ENCODE peak calls at places on chromosomes 3 and 15, in five cellular contexts. U is astrocyte, L is MM.1S, E is transverse colon, Z is heart left ventricle. H is an unnamed sample. For H3K27me3, the result is how much of the 10 kb centered on the place peaks cover.

GRCh38 chr15:56496635-56497034 is 31.7 kb upstream of the MNS1 start:
- DNase-seq in U (peak), L (peak), E (no peak), Z (no peak), H (no peak)

GRCh38 chr3:151171145-151171544 is 31.9 kb downstream of the GPR171 start:
- DNase-seq in U (no peak), L (peak), E (peak), Z (peak), H (peak)

GRCh38 chr3:122619040-122619439 is 41.6 kb downstream of the PARP15 start:
- DNase-seq in U (no peak), L (no peak), E (no peak), Z (no peak), H (no peak)

GRCh38 chr3:12796171-12797123 is at the start of gene CAND2:
- DNase-seq in U (peak), L (no peak), E (peak), Z (peak), H (peak)

GRCh38 chr3:7640787-7641186 is 779.9 kb downstream of the GRM7 start:
- DNase-seq in U (peak), L (no peak), E (no peak), Z (no peak), H (no peak)

GRCh38 chr3:171457263-171458055 is 2.7 kb downstream of the TNIK start:
- DNase-seq in U (no peak), L (no peak), E (peak), Z (no peak), H (peak)

GRCh38 chr3:168414149-168414548 is 318.4 kb upstream of the GOLIM4 start:
- DNase-seq in U (no peak), L (no peak), E (no peak), Z (no peak), H (no peak)

GRCh38 chr3:106206165-106206564 is 337.4 kb upstream of the CBLB start:
- DNase-seq in U (peak), L (no peak), E (no peak), Z (no peak), H (no peak)

GRCh38 chr15:77634266-77634962 is 1.7 kb upstream of the LINGO1 start:
- DNase-seq in U (peak), L (peak), E (peak), Z (peak), H (peak)

GRCh38 chr3:169695051-169695450 is 31.5 kb upstream of the MECOM start:
- DNase-seq in U (peak), L (no peak), E (no peak), Z (no peak), H (no peak)

GRCh38 chr15:48858401-48858800 is 19.5 kb upstream of the EID1 start:
- DNase-seq in U (peak), L (peak), E (no peak), Z (no peak), H (no peak)

GRCh38 chr3:48157215-48157840 is 30.9 kb downstream of the CDC25A start:
- DNase-seq in U (peak), L (no peak), E (no peak), Z (no peak), H (no peak)

GRCh38 chr3:46711305-46711704 is 6.4 kb downstream of the PRSS50 start:
- DNase-seq in U (no peak), L (no peak), E (no peak), Z (no peak), H (no peak)

DNA sequence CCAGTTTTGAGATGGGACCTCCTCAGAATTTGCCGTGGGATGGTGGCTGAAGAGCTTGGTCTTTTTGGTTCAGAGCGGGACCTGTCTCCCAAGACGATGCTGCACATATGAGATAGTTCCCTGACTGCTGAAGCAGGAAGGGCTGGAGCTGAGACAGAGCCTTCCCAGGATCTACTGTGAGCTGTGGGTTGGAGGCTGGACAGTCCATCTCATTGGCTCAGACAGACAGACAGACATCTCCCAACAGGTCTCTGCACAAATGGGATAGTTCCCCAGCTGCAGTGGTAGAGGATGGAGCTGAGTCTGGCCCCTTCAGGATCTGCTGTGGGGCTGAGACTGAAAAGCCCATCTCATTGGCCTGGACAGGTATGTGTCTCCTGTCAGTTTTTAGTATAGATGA is 1145.6 kb upstream of the CADM2 start:
- DNase-seq in U (no peak), L (no peak), E (no peak), Z (no peak), H (no peak)
- TF ChIP-seq CTCF in U (no peak), L (no peak), E (no peak), Z (no peak), H (no peak)

GRCh38 chr15:83445653-83446052 is 1.5 kb upstream of the SH3GL3 start:
- DNase-seq in U (no peak), L (no peak), E (no peak), Z (no peak), H (no peak)
- H3K27me3 ChIP-seq in U (under half), L (under half), E (under half), Z (under half), H (under half)

GRCh38 chr3:10707089-10707983 is 108.7 kb upstream of the SLC6A11 start:
- DNase-seq in U (no peak), L (no peak), E (no peak), Z (no peak), H (no peak)

GRCh38 chr3:10706156-10707088 is 109.6 kb upstream of the SLC6A11 start:
- DNase-seq in U (no peak), L (no peak), E (no peak), Z (no peak), H (no peak)

GRCh38 chr3:10702961-10703740 is 112.9 kb upstream of the SLC6A11 start:
- DNase-seq in U (no peak), L (peak), E (no peak), Z (no peak), H (no peak)

GRCh38 chr3:10700821-10701220 is 115.2 kb upstream of the SLC6A11 start:
- DNase-seq in U (no peak), L (no peak), E (no peak), Z (no peak), H (no peak)

DNA sequence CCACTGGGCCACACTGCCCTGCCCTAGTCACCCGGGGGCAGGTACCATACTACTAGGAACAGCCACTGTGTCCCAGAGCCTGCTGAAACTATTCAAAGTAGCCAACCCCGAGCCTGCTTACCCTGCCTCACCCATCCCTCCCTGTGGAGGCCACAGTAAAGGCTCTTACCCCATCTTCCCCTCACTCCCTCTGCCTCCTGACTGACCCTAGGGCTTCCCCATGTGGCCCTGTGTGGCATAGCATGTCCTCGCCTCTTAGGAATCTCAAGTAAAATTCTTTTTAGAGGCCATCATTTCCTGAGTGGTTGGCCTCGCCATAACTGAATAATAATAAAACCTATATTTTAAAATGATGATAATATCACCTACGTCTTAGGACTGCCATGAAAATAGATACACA is 112.2 kb upstream of the SLC6A11 start:
- DNase-seq in U (peak), L (no peak), E (no peak), Z (no peak), H (no peak)
- TF ChIP-seq CTCF in U (peak), L (peak), E (no peak), Z (no peak), H (no peak)

DNA sequence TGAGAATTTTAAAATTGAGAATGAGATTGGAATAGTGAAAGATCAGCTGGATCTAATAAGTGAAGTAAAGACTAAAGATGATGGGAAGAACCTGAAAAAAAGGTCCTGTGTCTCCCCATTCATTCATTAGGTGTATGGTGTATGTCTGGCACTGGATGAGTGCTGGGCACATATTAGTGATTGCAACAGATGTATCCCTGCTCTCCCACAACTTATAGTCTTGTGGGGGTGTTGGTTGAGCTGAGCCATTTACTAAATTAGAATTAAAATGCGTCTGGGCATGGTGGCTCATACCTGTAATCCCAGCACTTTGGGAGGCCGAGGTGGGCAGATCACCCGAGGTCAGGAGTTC is 31.2 kb downstream of the DAG1 start:
- DNase-seq in U (no peak), L (no peak), E (no peak), Z (no peak), H (no peak)
- H3K27me3 ChIP-seq in U (under half), L (under half), E (under half), Z (under half), H (under half)

GRCh38 chr3:50953825-50954224 is 279.1 kb downstream of the DOCK3 start:
- DNase-seq in U (no peak), L (no peak), E (no peak), Z (no peak), H (no peak)
- TF ChIP-seq CTCF in U (no peak), L (no peak), E (no peak), Z (no peak), H (no peak)

DNA sequence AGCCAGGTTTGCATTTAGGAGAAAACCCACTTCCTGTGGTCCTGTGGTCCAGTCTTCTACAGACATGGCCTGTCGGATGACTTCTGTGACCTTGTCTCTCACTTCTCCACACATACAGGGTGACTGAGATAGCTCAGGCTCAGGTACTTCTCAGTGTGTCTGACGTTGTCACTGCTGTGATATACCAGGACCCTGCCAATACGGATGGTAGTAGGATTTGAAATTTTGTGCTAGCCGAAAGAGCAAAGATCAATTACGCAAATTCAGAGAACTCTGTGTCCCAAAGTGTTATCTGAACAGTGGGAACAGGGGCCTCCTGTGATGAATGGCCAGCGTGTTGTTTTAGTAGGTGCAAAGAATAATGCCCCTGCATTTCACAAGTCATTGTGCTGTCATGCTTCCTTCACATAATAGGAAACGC is 128.9 kb downstream of the MCTP2 start:
- DNase-seq in U (no peak), L (no peak), E (no peak), Z (no peak), H (no peak)
- H3K27me3 ChIP-seq in U (under half), L (under half), E (under half), Z (under half), H (under half)

GRCh38 chr3:52455283-52456168 is at the start of gene NISCH:
- DNase-seq in U (peak), L (peak), E (peak), Z (peak), H (peak)
- TF ChIP-seq CTCF in U (no peak), L (no peak), E (no peak), Z (no peak), H (no peak)